ENCODE peak calls at places on chromosomes 5 and 9, in five cellular contexts. C, J, Q, U and Y are unnamed samples.

GRCh38 chr9:108682191-108682590 is 173.6 kb downstream of the ACTL7B start:
- DNase-seq in C (peak; percentile 10), J (no peak), Q (no peak), U (no peak), Y (no peak)

GRCh38 chr9:128675382-128675781 is 13.6 kb upstream of the SET start:
- DNase-seq in C (no peak), J (no peak), Q (no peak), U (no peak), Y (no peak)

GRCh38 chr9:102631559-102631958 is 363.6 kb upstream of the CYLC2 start:
- DNase-seq in C (no peak), J (peak; percentile 2), Q (no peak), U (no peak), Y (no peak)

GRCh38 chr5:7683753-7684152 is 167.2 kb downstream of the CFAP90 start:
- DNase-seq in C (no peak), J (no peak), Q (no peak), U (no peak), Y (no peak)

GRCh38 chr5:82160948-82161347 is 117.2 kb downstream of the RPS23 start:
- DNase-seq in C (no peak), J (no peak), Q (no peak), U (no peak), Y (no peak)

GRCh38 chr5:135174315-135175096 is 140.5 kb upstream of the PITX1 start:
- DNase-seq in C (peak; percentile 35), J (no peak), Q (no peak), U (no peak), Y (no peak)

GRCh38 chr9:134541373-134541747 is 100.2 kb upstream of the COL5A1 start:
- DNase-seq in C (no peak), J (no peak), Q (no peak), U (no peak), Y (no peak)

GRCh38 chr9:98504883-98505282 is 203.9 kb downstream of the GABBR2 start:
- DNase-seq in C (no peak), J (no peak), Q (no peak), U (no peak), Y (no peak)

GRCh38 chr5:154166901-154167791 is 23.4 kb upstream of the GALNT10 start:
- DNase-seq in C (no peak), J (no peak), Q (no peak), U (no peak), Y (no peak)

GRCh38 chr5:127288676-127289075 is 1.9 kb upstream of the MEGF10 start:
- DNase-seq in C (no peak), J (no peak), Q (no peak), U (no peak), Y (no peak)

GRCh38 chr5:65722575-65723424 is 795 bp downstream of the NLN start:
- DNase-seq in C (peak; percentile 74), J (peak; percentile 29), Q (no peak), U (no peak), Y (no peak)

GRCh38 chr5:10595678-10596309 is 31.9 kb downstream of the ANKRD33B start:
- DNase-seq in C (peak; percentile 83), J (peak; percentile 24), Q (no peak), U (peak; percentile 41), Y (no peak)

GRCh38 chr5:111070272-111071134 is 1.0 kb upstream of the TSLP start:
- DNase-seq in C (no peak), J (no peak), Q (no peak), U (peak; percentile 22), Y (no peak)

GRCh38 chr5:174145821-174146220 is 100.3 kb downstream of the NSG2 start:
- DNase-seq in C (no peak), J (no peak), Q (no peak), U (peak; percentile 16), Y (no peak)

GRCh38 chr9:76401580-76402354 is 7.5 kb upstream of the RFK start:
- DNase-seq in C (peak; percentile 63), J (peak; percentile 91), Q (no peak), U (no peak), Y (no peak)

GRCh38 chr9:72633966-72634365 is 112.6 kb downstream of the TMC1 start:
- DNase-seq in C (peak; percentile 33), J (no peak), Q (no peak), U (peak; percentile 13), Y (no peak)

GRCh38 chr5:56532411-56532935 is 282.9 kb upstream of the MAP3K1 start:
- DNase-seq in C (no peak), J (no peak), Q (no peak), U (no peak), Y (no peak)

GRCh38 chr9:76512826-76513225 is 53.8 kb downstream of the GCNT1 start:
- DNase-seq in C (peak; percentile 76), J (no peak), Q (no peak), U (no peak), Y (no peak)

GRCh38 chr5:88824892-88825781 is 57.8 kb downstream of the MEF2C start:
- DNase-seq in C (peak; percentile 63), J (no peak), Q (no peak), U (no peak), Y (no peak)

GRCh38 chr5:93257616-93258015 is 323.4 kb downstream of the NR2F1-AS1 start:
- DNase-seq in C (peak; percentile 59), J (no peak), Q (no peak), U (no peak), Y (no peak)

GRCh38 chr9:23537192-23538059 is 288.6 kb downstream of the ELAVL2 start:
- DNase-seq in C (no peak), J (peak; percentile 2), Q (no peak), U (no peak), Y (no peak)

GRCh38 chr9:6645153-6646027 is at the start of gene GLDC:
- DNase-seq in C (no peak), J (peak; percentile 90), Q (no peak), U (peak; percentile 8), Y (peak; percentile 13)

GRCh38 chr9:91308144-91308543 is 53.6 kb downstream of the AUH start:
- DNase-seq in C (no peak), J (no peak), Q (no peak), U (no peak), Y (no peak)

GRCh38 chr5:2134543-2135299 is 252.0 kb upstream of the IRX4 start:
- DNase-seq in C (no peak), J (peak; percentile 42), Q (no peak), U (no peak), Y (no peak)

GRCh38 chr5:73197637-73198257 is 24.8 kb downstream of the TMEM174 start:
- DNase-seq in C (no peak), J (no peak), Q (no peak), U (no peak), Y (no peak)

GRCh38 chr9:124011460-124012301 is at the start of gene LHX2:
- DNase-seq in C (peak; percentile 63), J (no peak), Q (no peak), U (peak; percentile 34), Y (no peak)